ENCODE peak calls at places on chromosomes 6 and 20, in six cellular contexts. One of them, this sample, is unnamed.

GRCh38 chr6:113011389-113011788 is 664.3 kb downstream of the RFPL4B start:
- DNase-seq in IMR-90: no peak
- DNase-seq in fibroblast of mammary gland: no peak
- DNase-seq in AG10803: peak
- DNase-seq in cardiac fibroblast: peak
- DNase-seq in naive thymus-derived CD4-positive, alpha-beta T cell: no peak
- DNase-seq in this sample: no peak

GRCh38 chr6:15462717-15463525 is 199.9 kb downstream of the DTNBP1 start:
- DNase-seq in IMR-90: peak
- DNase-seq in fibroblast of mammary gland: peak
- DNase-seq in AG10803: peak
- DNase-seq in cardiac fibroblast: peak
- DNase-seq in naive thymus-derived CD4-positive, alpha-beta T cell: no peak
- DNase-seq in this sample: no peak

GRCh38 chr6:53335224-53335994 is 13.3 kb downstream of the ELOVL5 start:
- DNase-seq in IMR-90: no peak
- DNase-seq in fibroblast of mammary gland: no peak
- DNase-seq in AG10803: no peak
- DNase-seq in cardiac fibroblast: no peak
- DNase-seq in naive thymus-derived CD4-positive, alpha-beta T cell: peak
- DNase-seq in this sample: peak

GRCh38 chr6:95243091-95243490 is 334.2 kb upstream of the MANEA start:
- DNase-seq in IMR-90: peak
- DNase-seq in fibroblast of mammary gland: peak
- DNase-seq in AG10803: no peak
- DNase-seq in cardiac fibroblast: no peak
- DNase-seq in naive thymus-derived CD4-positive, alpha-beta T cell: no peak
- DNase-seq in this sample: no peak

GRCh38 chr20:34704177-34705007 is at the start of gene TP53INP2:
- DNase-seq in IMR-90: peak
- DNase-seq in fibroblast of mammary gland: peak
- DNase-seq in AG10803: peak
- DNase-seq in cardiac fibroblast: peak
- DNase-seq in naive thymus-derived CD4-positive, alpha-beta T cell: peak
- DNase-seq in this sample: peak

GRCh38 chr20:33925867-33926266 is 67.8 kb upstream of the RALY start:
- DNase-seq in IMR-90: peak
- DNase-seq in fibroblast of mammary gland: peak
- DNase-seq in AG10803: peak
- DNase-seq in cardiac fibroblast: peak
- DNase-seq in naive thymus-derived CD4-positive, alpha-beta T cell: no peak
- DNase-seq in this sample: no peak

GRCh38 chr6:25175656-25176055 is 103.5 kb upstream of the CARMIL1 start:
- DNase-seq in IMR-90: no peak
- DNase-seq in fibroblast of mammary gland: no peak
- DNase-seq in AG10803: no peak
- DNase-seq in cardiac fibroblast: no peak
- DNase-seq in naive thymus-derived CD4-positive, alpha-beta T cell: no peak
- DNase-seq in this sample: no peak

GRCh38 chr6:152828431-152828830 is 77.8 kb downstream of the VIP start:
- DNase-seq in IMR-90: no peak
- DNase-seq in fibroblast of mammary gland: no peak
- DNase-seq in AG10803: no peak
- DNase-seq in cardiac fibroblast: no peak
- DNase-seq in naive thymus-derived CD4-positive, alpha-beta T cell: no peak
- DNase-seq in this sample: no peak

GRCh38 chr6:30100585-30101422 is 12.1 kb downstream of the TRIM31 start:
- DNase-seq in IMR-90: no peak
- DNase-seq in fibroblast of mammary gland: no peak
- DNase-seq in AG10803: no peak
- DNase-seq in cardiac fibroblast: no peak
- DNase-seq in naive thymus-derived CD4-positive, alpha-beta T cell: no peak
- DNase-seq in this sample: no peak

GRCh38 chr6:143078468-143079324 is 18.0 kb downstream of the AIG1 start:
- DNase-seq in IMR-90: no peak
- DNase-seq in fibroblast of mammary gland: no peak
- DNase-seq in AG10803: no peak
- DNase-seq in cardiac fibroblast: no peak
- DNase-seq in naive thymus-derived CD4-positive, alpha-beta T cell: no peak
- DNase-seq in this sample: no peak

GRCh38 chr6:168374541-168375071 is 55.0 kb upstream of the DACT2 start:
- DNase-seq in IMR-90: no peak
- DNase-seq in fibroblast of mammary gland: no peak
- DNase-seq in AG10803: no peak
- DNase-seq in cardiac fibroblast: no peak
- DNase-seq in naive thymus-derived CD4-positive, alpha-beta T cell: no peak
- DNase-seq in this sample: no peak

GRCh38 chr6:167721291-167721690 is 105.4 kb upstream of the AFDN start:
- DNase-seq in IMR-90: no peak
- DNase-seq in fibroblast of mammary gland: no peak
- DNase-seq in AG10803: no peak
- DNase-seq in cardiac fibroblast: no peak
- DNase-seq in naive thymus-derived CD4-positive, alpha-beta T cell: no peak
- DNase-seq in this sample: no peak

GRCh38 chr20:38250607-38251006 is 9.9 kb downstream of the KIAA1755 start:
- DNase-seq in IMR-90: no peak
- DNase-seq in fibroblast of mammary gland: no peak
- DNase-seq in AG10803: no peak
- DNase-seq in cardiac fibroblast: no peak
- DNase-seq in naive thymus-derived CD4-positive, alpha-beta T cell: no peak
- DNase-seq in this sample: no peak

DNA sequence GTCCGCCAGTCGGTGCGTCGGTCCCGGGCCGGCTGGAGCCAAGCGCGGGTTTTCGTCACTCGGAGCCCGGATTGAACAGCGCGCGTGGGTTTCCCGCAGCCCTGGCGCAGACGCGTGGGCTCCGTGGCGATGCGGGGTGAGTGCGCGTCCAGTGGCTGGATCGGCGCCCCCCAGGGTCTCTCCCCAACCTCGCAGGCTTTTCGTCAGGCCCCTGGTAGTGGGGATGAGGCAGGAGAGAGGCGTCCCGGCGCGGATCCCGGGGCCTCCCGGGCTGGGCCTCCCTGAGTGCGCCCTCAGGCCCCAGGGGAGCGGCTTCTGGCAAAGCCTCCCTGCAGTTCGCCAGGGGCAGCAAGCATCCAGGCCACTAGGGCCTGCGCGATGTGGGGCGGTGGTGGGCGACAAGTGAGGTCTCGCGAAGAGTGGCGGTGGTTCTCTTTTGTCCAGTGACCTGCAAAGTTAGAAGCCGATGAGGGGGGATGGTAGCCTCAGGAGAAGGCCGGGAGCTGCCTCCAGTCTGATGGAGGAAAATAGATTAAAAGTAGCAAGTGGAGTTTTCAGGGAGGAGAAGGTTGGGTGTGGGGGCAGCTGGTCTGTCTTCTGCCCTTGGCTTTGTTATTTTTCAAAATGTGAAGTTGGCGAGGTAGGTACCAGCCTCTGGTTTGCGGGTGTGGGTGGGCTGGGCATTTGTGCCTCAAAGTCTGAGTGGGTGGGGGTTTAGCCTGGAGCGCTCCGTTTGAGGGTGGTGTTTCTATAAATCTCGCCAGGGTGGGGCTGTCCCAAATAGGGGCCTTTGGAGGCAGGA is 1.6 kb downstream of the TOX2 start:
- DNase-seq in IMR-90: no peak
- DNase-seq in fibroblast of mammary gland: no peak
- DNase-seq in AG10803: peak
- DNase-seq in cardiac fibroblast: peak
- DNase-seq in naive thymus-derived CD4-positive, alpha-beta T cell: peak
- DNase-seq in this sample: no peak
- H3K4me3 ChIP-seq in IMR-90: peak
- H3K4me3 ChIP-seq in fibroblast of mammary gland: peak
- H3K4me3 ChIP-seq in AG10803: peak
- H3K4me3 ChIP-seq in cardiac fibroblast: peak
- H3K4me3 ChIP-seq in naive thymus-derived CD4-positive, alpha-beta T cell: peak
- H3K4me3 ChIP-seq in this sample: no peak

GRCh38 chr6:4971851-4972250 is 32.0 kb downstream of the RPP40 start:
- DNase-seq in IMR-90: no peak
- DNase-seq in fibroblast of mammary gland: no peak
- DNase-seq in AG10803: no peak
- DNase-seq in cardiac fibroblast: no peak
- DNase-seq in naive thymus-derived CD4-positive, alpha-beta T cell: no peak
- DNase-seq in this sample: no peak

GRCh38 chr6:4974962-4975361 is 28.9 kb downstream of the RPP40 start:
- DNase-seq in IMR-90: no peak
- DNase-seq in fibroblast of mammary gland: no peak
- DNase-seq in AG10803: no peak
- DNase-seq in cardiac fibroblast: no peak
- DNase-seq in naive thymus-derived CD4-positive, alpha-beta T cell: no peak
- DNase-seq in this sample: no peak

GRCh38 chr6:4972438-4972837 is 31.4 kb downstream of the RPP40 start:
- DNase-seq in IMR-90: no peak
- DNase-seq in fibroblast of mammary gland: no peak
- DNase-seq in AG10803: no peak
- DNase-seq in cardiac fibroblast: no peak
- DNase-seq in naive thymus-derived CD4-positive, alpha-beta T cell: no peak
- DNase-seq in this sample: no peak

GRCh38 chr6:4973415-4973814 is 30.4 kb downstream of the RPP40 start:
- DNase-seq in IMR-90: no peak
- DNase-seq in fibroblast of mammary gland: no peak
- DNase-seq in AG10803: no peak
- DNase-seq in cardiac fibroblast: no peak
- DNase-seq in naive thymus-derived CD4-positive, alpha-beta T cell: no peak
- DNase-seq in this sample: no peak

GRCh38 chr6:4973972-4974885 is 29.6 kb downstream of the RPP40 start:
- DNase-seq in IMR-90: peak
- DNase-seq in fibroblast of mammary gland: peak
- DNase-seq in AG10803: peak
- DNase-seq in cardiac fibroblast: peak
- DNase-seq in naive thymus-derived CD4-positive, alpha-beta T cell: no peak
- DNase-seq in this sample: no peak
- H3K4me3 ChIP-seq in IMR-90: no peak
- H3K4me3 ChIP-seq in fibroblast of mammary gland: no peak
- H3K4me3 ChIP-seq in AG10803: no peak
- H3K4me3 ChIP-seq in cardiac fibroblast: no peak
- H3K4me3 ChIP-seq in naive thymus-derived CD4-positive, alpha-beta T cell: no peak
- H3K4me3 ChIP-seq in this sample: no peak

DNA sequence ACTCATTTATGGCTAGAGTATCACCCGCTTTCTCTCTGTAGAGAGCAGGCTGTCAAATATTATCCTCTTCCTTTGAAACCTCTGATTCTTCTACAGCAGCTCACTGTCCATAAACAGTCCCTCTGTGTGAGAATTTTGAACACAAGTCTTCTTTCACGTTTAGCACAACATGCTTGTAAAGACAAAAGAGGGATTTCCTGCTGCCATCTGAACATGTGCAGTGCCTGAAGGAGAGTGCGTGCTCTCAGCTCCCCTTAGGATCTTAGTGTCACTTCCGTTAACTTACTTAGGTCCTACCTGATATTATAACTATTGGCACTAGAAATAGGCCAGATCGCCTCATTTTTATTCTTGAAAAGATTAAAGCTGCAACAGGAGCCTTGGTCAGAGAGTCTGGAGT is 50.9 kb downstream of the FNDC1 start:
- DNase-seq in IMR-90: no peak
- DNase-seq in fibroblast of mammary gland: no peak
- DNase-seq in AG10803: no peak
- DNase-seq in cardiac fibroblast: no peak
- DNase-seq in naive thymus-derived CD4-positive, alpha-beta T cell: no peak
- DNase-seq in this sample: no peak
- H3K4me3 ChIP-seq in IMR-90: no peak
- H3K4me3 ChIP-seq in fibroblast of mammary gland: no peak
- H3K4me3 ChIP-seq in AG10803: no peak
- H3K4me3 ChIP-seq in cardiac fibroblast: no peak
- H3K4me3 ChIP-seq in naive thymus-derived CD4-positive, alpha-beta T cell: no peak
- H3K4me3 ChIP-seq in this sample: no peak

GRCh38 chr6:110476046-110476849 is at the start of gene SLC22A16:
- DNase-seq in IMR-90: no peak
- DNase-seq in fibroblast of mammary gland: no peak
- DNase-seq in AG10803: no peak
- DNase-seq in cardiac fibroblast: peak
- DNase-seq in naive thymus-derived CD4-positive, alpha-beta T cell: no peak
- DNase-seq in this sample: no peak
- H3K4me3 ChIP-seq in IMR-90: no peak
- H3K4me3 ChIP-seq in fibroblast of mammary gland: peak
- H3K4me3 ChIP-seq in AG10803: no peak
- H3K4me3 ChIP-seq in cardiac fibroblast: peak
- H3K4me3 ChIP-seq in naive thymus-derived CD4-positive, alpha-beta T cell: no peak
- H3K4me3 ChIP-seq in this sample: no peak

GRCh38 chr20:44442298-44443070 is 33.2 kb upstream of the TTPAL start:
- DNase-seq in IMR-90: no peak
- DNase-seq in fibroblast of mammary gland: peak
- DNase-seq in AG10803: no peak
- DNase-seq in cardiac fibroblast: no peak
- DNase-seq in naive thymus-derived CD4-positive, alpha-beta T cell: no peak
- DNase-seq in this sample: no peak
- H3K4me3 ChIP-seq in IMR-90: no peak
- H3K4me3 ChIP-seq in fibroblast of mammary gland: no peak
- H3K4me3 ChIP-seq in AG10803: no peak
- H3K4me3 ChIP-seq in cardiac fibroblast: no peak
- H3K4me3 ChIP-seq in naive thymus-derived CD4-positive, alpha-beta T cell: no peak
- H3K4me3 ChIP-seq in this sample: no peak

DNA sequence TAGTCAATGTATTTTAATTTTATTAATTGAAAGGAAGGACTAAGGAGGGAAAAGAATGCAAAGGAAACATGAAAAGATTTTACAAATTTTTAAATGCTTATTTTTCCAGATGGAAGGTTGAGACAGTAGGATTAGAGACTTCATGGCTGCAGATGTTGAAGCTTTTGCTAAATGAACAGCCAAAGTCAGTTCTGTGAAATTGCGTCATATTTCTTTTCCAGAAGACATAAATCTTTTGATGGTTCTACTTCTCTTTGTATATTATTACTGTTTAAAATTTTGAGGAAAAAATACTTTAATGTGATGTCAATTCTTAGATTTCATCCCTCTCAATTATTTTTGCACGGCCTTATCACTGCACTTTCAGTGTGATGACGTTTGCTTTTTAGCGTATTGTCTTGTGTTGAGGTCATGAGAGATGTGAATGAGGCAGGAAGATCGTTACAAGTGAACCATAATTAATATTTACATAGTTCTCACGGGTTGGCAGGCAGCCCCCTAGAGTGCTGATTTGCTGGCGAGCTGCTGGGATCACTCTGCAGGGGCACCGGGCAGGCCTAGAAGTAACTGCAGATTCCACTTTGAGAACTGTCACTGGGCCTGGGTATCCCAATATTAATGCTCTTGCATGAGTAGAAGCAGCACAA is 158.1 kb downstream of the TBXT start:
- DNase-seq in IMR-90: no peak
- DNase-seq in fibroblast of mammary gland: no peak
- DNase-seq in AG10803: no peak
- DNase-seq in cardiac fibroblast: no peak
- DNase-seq in naive thymus-derived CD4-positive, alpha-beta T cell: no peak
- DNase-seq in this sample: no peak
- H3K4me3 ChIP-seq in IMR-90: no peak
- H3K4me3 ChIP-seq in fibroblast of mammary gland: no peak
- H3K4me3 ChIP-seq in AG10803: peak
- H3K4me3 ChIP-seq in cardiac fibroblast: peak
- H3K4me3 ChIP-seq in naive thymus-derived CD4-positive, alpha-beta T cell: no peak
- H3K4me3 ChIP-seq in this sample: no peak

This sample was measured in CD4-positive, CD25-positive, alpha-beta regulatory T cell.